ENCODE peak calls at places on chromosomes 16 and 17, in five cellular contexts. X is astrocyte of the spinal cord; T is mucosa of descending colon; V is foreskin fibroblast; W is CD4-positive, alpha-beta T cell. A is an unnamed sample.
A peak's percentile ranks its signal among the peaks of the same experiment; 100 is the strongest.

GRCh38 chr17:7769854-7770253 is 52.3 kb downstream of the DNAH2 start:
- DNase-seq in V (no peak), W (no peak), X (no peak), T (no peak), A (no peak)

GRCh38 chr16:8867483-8868271 is 1.1 kb downstream of the CARHSP1 start:
- DNase-seq in T (peak; percentile 81), X (peak; percentile 37), V (no peak), W (peak; percentile 15), A (no peak)

GRCh38 chr16:27285676-27286196 is 17.2 kb upstream of the NSMCE1 start:
- DNase-seq in X (no peak), T (peak; percentile 25), V (no peak), W (no peak), A (no peak)

GRCh38 chr17:70205386-70205785 is 36.1 kb downstream of the KCNJ2 start:
- DNase-seq in V (no peak), T (no peak), W (no peak), X (no peak), A (no peak)

GRCh38 chr16:87192418-87193073 is 124.6 kb downstream of the C16orf95 start:
- DNase-seq in W (no peak), T (no peak), V (no peak), X (peak; percentile 64), A (no peak)

GRCh38 chr16:711548-712320 is 3.2 kb upstream of the METRN start:
- DNase-seq in W (peak; percentile 76), T (peak; percentile 82), X (peak; percentile 50), V (peak; percentile 60), A (no peak)

GRCh38 chr16:1442697-1443096 is 1.7 kb downstream of the CCDC154 start:
- DNase-seq in W (no peak), T (no peak), X (no peak), V (no peak), A (no peak)

GRCh38 chr16:81493755-81494433 is 49.3 kb downstream of the CMIP start:
- DNase-seq in V (peak; percentile 95), X (peak; percentile 80), W (peak; percentile 47), T (peak; percentile 64), A (peak; percentile 57)

GRCh38 chr17:78127240-78127887 is 1.2 kb downstream of the TMC6 start:
- DNase-seq in W (peak; percentile 57), V (no peak), X (no peak), T (peak; percentile 71), A (no peak)

GRCh38 chr16:64206877-64207276 is 915.0 kb downstream of the CDH11 start:
- DNase-seq in T (no peak), V (no peak), W (no peak), X (no peak), A (no peak)

GRCh38 chr16:11329080-11329491 is 16.2 kb upstream of the RMI2 start:
- DNase-seq in T (no peak), V (no peak), X (peak; percentile 28), W (no peak), A (no peak)

GRCh38 chr17:3002538-3003301 is 60.7 kb downstream of the OR1D5 start:
- DNase-seq in W (no peak), X (no peak), V (no peak), T (peak; percentile 38), A (no peak)

GRCh38 chr17:7383742-7384488 is 3.0 kb downstream of the TNK1 start:
- DNase-seq in W (peak; percentile 83), V (no peak), X (peak; percentile 18), T (peak; percentile 50), A (no peak)

GRCh38 chr17:8623591-8623990 is 6.9 kb downstream of the MYH10 start:
- DNase-seq in T (no peak), X (peak; percentile 31), V (no peak), W (no peak), A (no peak)

GRCh38 chr16:68417711-68418301 is 30.5 kb downstream of the SMPD3 start:
- DNase-seq in T (peak; percentile 90), V (no peak), W (peak; percentile 72), X (no peak), A (no peak)

GRCh38 chr17:42325026-42325425 is 36.7 kb downstream of the STAT5A start:
- DNase-seq in T (no peak), W (no peak), V (peak; percentile 74), X (peak; percentile 89), A (peak; percentile 56)

DNA sequence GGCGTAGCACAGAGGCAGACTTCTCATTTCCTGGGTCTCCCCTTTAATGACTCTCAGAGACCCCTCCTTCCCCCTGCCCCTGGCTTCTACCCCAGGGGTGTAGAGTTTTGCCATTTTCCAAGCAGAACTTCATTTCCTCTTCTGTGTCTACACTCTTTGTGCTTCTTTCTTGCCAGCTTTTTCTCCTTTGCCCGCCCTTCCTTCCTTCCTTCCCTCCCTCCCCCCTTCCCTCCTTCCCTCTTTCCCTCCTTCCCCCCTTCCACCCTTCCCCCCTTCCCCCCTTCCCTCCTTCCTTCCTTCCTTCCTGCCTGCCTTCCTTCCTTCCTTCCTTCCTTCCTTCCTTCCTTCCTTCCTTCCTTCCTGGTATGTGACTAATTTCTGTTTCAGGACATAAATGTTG is 47.0 kb downstream of the MAPT start:
- DNase-seq in T (no peak), W (no peak), X (no peak), V (no peak), A (no peak)
- TF ChIP-seq CTCF in T (no peak), W (no peak), X (no peak), V (no peak), A (no peak)

GRCh38 chr17:62692721-62693431 is 65.4 kb downstream of the MRC2 start:
- DNase-seq in X (no peak), W (no peak), T (peak; percentile 13), V (no peak), A (no peak)
- TF ChIP-seq CTCF in X (peak; percentile 66), W (no peak), T (no peak), V (peak; percentile 62), A (peak; percentile 51)

DNA sequence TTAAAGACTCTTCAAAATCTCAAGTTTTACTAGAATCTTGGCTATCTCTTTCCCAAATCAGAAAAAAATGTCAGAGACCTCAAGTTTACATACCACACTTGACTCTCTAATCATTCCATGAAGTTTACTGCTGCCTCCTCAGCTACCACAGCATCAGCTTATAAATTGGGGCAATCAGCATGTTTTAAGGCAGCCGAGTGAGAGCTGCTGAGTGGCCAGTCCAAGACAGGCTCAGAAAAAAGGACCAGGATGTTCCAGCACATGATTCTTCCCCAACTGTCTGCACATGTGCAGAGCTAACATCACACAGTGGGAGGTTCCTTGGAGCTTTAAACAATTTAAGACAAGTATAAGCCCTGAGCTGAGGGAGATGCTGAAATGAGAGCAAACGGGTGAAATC is 140.6 kb upstream of the NUDT7 start:
- DNase-seq in T (no peak), W (no peak), V (no peak), X (peak; percentile 34), A (no peak)
- TF ChIP-seq CTCF in T (no peak), W (no peak), V (no peak), X (no peak), A (no peak)

DNA sequence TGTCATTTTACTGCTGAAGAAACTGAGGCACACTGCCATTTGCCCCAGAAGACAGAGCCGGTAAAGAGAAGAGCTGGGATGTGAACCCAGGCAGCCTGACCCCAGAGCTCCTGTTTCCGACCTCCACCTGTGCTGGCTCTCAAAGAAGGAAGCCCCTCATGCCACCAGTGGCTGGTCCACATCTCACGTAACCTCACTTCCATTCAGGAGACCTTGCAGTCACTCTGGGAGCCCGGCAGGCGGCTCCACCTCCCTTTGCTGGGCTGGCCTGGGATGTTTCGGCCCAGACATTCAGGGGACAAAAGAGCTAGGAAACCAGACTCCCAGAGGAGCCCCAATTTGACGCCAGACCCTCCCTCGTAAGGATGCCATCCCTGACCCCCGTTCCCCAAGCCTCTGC is 2.9 kb downstream of the TAF1C start:
- DNase-seq in X (no peak), V (no peak), W (no peak), T (no peak), A (no peak)
- TF ChIP-seq CTCF in X (peak; percentile 44), V (no peak), W (no peak), T (no peak), A (no peak)

GRCh38 chr16:57424599-57424998 is 20.0 kb downstream of the CCL17 start:
- DNase-seq in X (no peak), W (no peak), T (no peak), V (no peak), A (no peak)

GRCh38 chr16:57419506-57419905 is 14.9 kb downstream of the CCL17 start:
- DNase-seq in W (no peak), V (no peak), X (no peak), T (no peak), A (no peak)

GRCh38 chr16:57426356-57426755 is 20.8 kb downstream of the CIAPIN1 start:
- DNase-seq in W (no peak), T (no peak), X (no peak), V (no peak), A (no peak)

GRCh38 chr16:57423152-57423551 is 18.6 kb downstream of the CCL17 start:
- DNase-seq in T (no peak), W (no peak), X (no peak), V (no peak), A (no peak)

DNA sequence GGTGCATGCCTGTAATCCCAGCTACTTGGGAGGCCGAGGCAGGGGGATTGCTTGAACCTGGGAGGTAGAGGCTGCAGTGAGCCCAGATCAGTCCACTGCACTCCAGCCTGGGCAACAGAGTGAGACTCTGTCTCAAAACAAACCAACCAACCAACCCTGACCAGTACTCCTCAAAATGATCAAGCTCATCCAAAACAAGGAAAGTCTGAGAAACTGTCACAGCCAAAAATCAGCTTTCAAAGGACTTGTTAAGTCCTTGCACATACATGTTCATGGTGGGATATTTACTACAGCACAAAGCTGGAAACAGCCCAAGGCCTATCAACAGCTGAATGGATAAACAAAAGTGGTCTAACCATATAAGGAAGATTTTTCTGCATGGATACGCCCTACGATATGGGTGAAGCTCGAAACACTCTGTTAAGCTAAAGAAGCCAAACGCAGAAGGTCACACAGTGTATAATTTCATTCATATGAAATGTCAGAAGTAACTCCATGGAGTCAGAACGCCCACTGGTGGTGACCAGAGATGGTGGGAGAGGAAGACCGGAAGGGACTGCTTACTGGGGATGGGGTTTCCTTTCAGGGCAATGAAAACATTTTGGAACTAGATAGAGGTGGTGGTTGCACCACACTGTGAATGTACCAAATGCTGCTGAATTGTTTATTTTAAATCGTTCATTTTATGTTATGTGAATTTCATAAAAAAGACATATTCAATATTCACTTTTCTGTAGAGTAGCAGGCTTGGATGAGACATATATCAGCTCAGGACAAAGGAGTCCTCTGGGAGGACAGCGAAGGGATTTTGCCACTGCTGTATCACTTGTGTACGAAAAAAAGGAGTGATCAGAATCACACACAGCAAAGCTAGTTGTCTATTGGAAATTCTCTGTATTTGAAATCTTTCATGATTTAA is 17.7 kb downstream of the CCL17 start:
- DNase-seq in T (peak; percentile 64), W (no peak), V (peak; percentile 34), X (peak; percentile 68), A (peak; percentile 53)
- TF ChIP-seq CTCF in T (peak; percentile 27), W (no peak), V (peak; percentile 80), X (peak; percentile 90), A (peak; percentile 78)

DNA sequence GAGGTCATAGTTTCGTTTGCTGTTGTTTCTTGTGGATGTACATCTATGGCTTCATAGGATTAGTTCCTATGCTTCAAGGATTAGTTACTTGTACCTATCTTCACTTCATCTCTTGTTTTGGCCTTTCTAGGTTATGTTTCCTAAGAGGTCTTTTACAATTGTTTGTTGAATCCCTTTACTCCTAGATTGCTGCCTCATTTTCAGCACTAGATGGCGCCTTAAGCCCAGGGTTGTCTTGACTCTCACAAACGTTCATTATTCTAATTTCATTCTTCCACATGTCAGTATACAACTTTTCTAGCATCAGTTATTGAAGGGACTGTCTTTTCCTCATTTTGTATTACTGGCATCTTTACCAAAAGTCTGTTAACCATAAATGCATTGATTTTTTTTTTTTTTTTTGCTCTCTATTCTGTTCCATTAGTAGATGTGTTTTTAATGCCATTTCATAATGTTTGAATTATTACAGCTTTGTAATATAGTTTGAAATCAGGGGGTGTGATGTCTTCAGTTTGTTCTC is 45.0 kb upstream of the NACA2 start:
- DNase-seq in V (peak; percentile 41), X (peak; percentile 57), T (peak; percentile 75), W (peak; percentile 8), A (peak; percentile 41)
- TF ChIP-seq CTCF in V (peak; percentile 74), X (peak; percentile 78), T (no peak), W (peak; percentile 46), A (peak; percentile 80)